ENCODE peak calls at places on chromosomes 13 and 19, in eight cellular contexts. N, G, P, O, E, I, C and F are unnamed samples.

GRCh38 chr13:48977973-48978372 is 2.3 kb downstream of the FNDC3A start:
- DNase-seq in O (no peak), E (no peak), C (no peak), N (no peak), I (no peak), G (no peak), P (no peak), F (no peak)

GRCh38 chr19:55152017-55152416 is 3.0 kb upstream of the TNNT1 start:
- DNase-seq in E (no peak), P (no peak), O (no peak), C (no peak), I (no peak), G (no peak), N (no peak), F (no peak)

GRCh38 chr13:46521921-46522691 is 30.9 kb upstream of the LRCH1 start:
- DNase-seq in C (no peak), I (peak; percentile 16), P (no peak), N (no peak), O (no peak), G (no peak), E (no peak), F (no peak)

GRCh38 chr13:113762538-113762937 is 3.5 kb downstream of the TMEM255B start:
- DNase-seq in N (no peak), G (no peak), I (peak; percentile 3), C (no peak), E (no peak), P (no peak), O (no peak), F (no peak)

GRCh38 chr13:40494513-40494912 is 171.9 kb downstream of the FOXO1 start:
- DNase-seq in N (no peak), C (no peak), P (no peak), G (no peak), I (no peak), O (no peak), E (no peak), F (no peak)

GRCh38 chr13:75745387-75745786 is 109.3 kb downstream of the LMO7 start:
- DNase-seq in C (no peak), O (no peak), I (no peak), G (no peak), N (no peak), P (no peak), E (no peak), F (no peak)

GRCh38 chr19:33197591-33198000 is 3.5 kb downstream of the LRP3 start:
- DNase-seq in G (no peak), N (no peak), E (no peak), I (no peak), P (no peak), C (no peak), O (no peak), F (no peak)

GRCh38 chr13:29749401-29750177 is 100.8 kb downstream of the UBL3 start:
- DNase-seq in P (no peak), G (no peak), O (no peak), E (no peak), N (no peak), I (no peak), C (no peak), F (no peak)

GRCh38 chr13:34044660-34045080 is 226.7 kb downstream of the RFC3 start:
- DNase-seq in N (no peak), I (no peak), G (no peak), E (no peak), O (no peak), C (no peak), P (no peak), F (no peak)

GRCh38 chr19:11535792-11536595 is 2.7 kb upstream of the CNN1 start:
- DNase-seq in I (peak; percentile 88), E (peak; percentile 91), G (peak; percentile 97), N (peak; percentile 95), C (peak; percentile 85), P (peak; percentile 95), O (peak; percentile 93), F (peak; percentile 73)

GRCh38 chr19:33616346-33616745 is 5.4 kb upstream of the CHST8 start:
- DNase-seq in E (no peak), O (no peak), P (no peak), I (no peak), G (no peak), N (no peak), C (no peak), F (no peak)

DNA sequence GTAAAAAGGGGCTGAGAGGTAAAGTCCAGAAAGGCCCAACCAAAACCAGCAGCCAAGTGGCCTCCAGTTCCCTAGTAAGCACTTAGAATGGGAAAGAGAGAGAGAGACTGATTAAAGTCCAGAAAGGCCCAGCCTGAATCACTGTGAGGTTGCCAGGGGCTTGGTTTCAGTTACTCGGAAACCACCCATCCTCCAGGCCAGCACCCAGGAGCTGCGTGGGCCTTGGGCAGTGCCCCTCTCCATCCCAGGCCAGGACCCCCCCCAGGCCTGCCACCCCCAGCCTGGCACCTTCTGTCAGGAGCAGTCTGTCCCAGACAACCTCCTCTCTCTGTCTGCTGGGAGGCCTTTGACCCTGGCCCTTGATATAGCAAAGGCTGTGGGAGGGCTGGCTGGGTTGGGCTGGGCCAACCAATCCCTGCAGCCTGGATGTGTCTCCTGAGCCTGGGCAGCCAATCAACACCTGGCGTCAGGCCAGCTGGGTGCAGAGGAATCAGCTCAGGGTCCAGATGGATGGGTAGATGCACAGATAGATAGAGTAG is at the start of gene CYP4F2:
- DNase-seq in E (peak; percentile 29), G (no peak), P (no peak), I (no peak), C (no peak), N (no peak), O (no peak), F (no peak)
- H3K9me3 ChIP-seq in E (no peaks in the 10 kb centered on the region), G (peaks cover 6% of the 10 kb centered on the region), P (no peaks in the 10 kb centered on the region), I (no peaks in the 10 kb centered on the region), C (no peaks in the 10 kb centered on the region), N (no peaks in the 10 kb centered on the region), O (peaks cover 1% of the 10 kb centered on the region), F (no peaks in the 10 kb centered on the region)

GRCh38 chr19:6888967-6889366 is 1.6 kb downstream of the ADGRE1 start:
- DNase-seq in G (no peak), C (no peak), P (no peak), O (no peak), N (no peak), I (no peak), E (no peak), F (no peak)
- H3K9me3 ChIP-seq in G (no peaks in the 10 kb centered on the region), C (no peaks in the 10 kb centered on the region), P (no peaks in the 10 kb centered on the region), O (peaks cover 2% of the 10 kb centered on the region), N (no peaks in the 10 kb centered on the region), I (peaks cover 15% of the 10 kb centered on the region), E (no peaks in the 10 kb centered on the region), F (no peaks in the 10 kb centered on the region)

DNA sequence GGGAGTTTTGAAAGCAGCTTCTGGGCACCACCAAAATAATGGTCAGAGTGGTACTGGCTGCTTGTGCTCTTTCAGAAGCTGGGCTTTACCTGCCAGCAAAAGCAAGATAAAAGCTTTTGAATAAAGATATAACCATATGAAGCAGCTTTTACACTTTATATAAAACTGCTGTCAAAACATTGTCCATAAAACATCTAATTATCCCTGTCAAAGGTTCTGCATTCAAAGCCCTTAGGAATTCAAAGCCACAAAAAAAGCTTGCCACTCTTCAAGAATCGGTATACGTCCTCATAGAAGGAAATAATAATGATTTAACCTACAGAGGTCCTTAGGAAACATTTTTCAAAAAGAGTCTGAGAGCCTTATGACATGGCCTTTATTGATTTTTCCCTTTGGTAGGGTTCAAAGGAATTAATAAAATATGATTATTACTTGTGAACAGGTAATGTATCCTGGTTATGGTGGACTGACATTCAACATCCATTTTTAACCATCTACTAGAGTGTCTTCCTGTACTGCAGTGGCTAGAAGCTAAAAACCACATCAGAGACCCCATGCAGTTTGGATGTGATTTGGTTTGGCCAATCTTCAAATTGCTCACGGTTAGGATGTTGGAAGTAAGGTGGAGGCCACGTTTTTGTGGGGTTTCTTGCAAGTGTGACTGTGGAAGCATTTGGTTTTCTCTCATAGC is 441.7 kb downstream of the DIAPH3 start:
- DNase-seq in G (no peak), C (no peak), E (no peak), P (no peak), N (no peak), I (no peak), O (no peak), F (no peak)
- H3K9me3 ChIP-seq in G (no peaks in the 10 kb centered on the region), C (no peaks in the 10 kb centered on the region), E (no peaks in the 10 kb centered on the region), P (no peaks in the 10 kb centered on the region), N (no peaks in the 10 kb centered on the region), I (no peaks in the 10 kb centered on the region), O (no peaks in the 10 kb centered on the region), F (no peaks in the 10 kb centered on the region)

GRCh38 chr19:9566729-9567128 is 17.6 kb downstream of the ZNF121 start:
- DNase-seq in N (no peak), I (no peak), O (no peak), P (no peak), E (no peak), C (no peak), G (no peak), F (no peak)
- H3K9me3 ChIP-seq in N (no peaks in the 10 kb centered on the region), I (peaks cover 19% of the 10 kb centered on the region), O (peaks cover 40% of the 10 kb centered on the region), P (peaks cover 94% of the 10 kb centered on the region), E (peaks cover 29% of the 10 kb centered on the region), C (peaks cover 80% of the 10 kb centered on the region), G (peaks cover 76% of the 10 kb centered on the region), F (peaks cover 69% of the 10 kb centered on the region)

GRCh38 chr19:43966079-43966694 is 15.2 kb downstream of the ZNF221 start:
- DNase-seq in P (no peak), I (no peak), C (no peak), G (no peak), E (no peak), O (no peak), N (no peak), F (no peak)
- H3K9me3 ChIP-seq in P (peaks cover 88% of the 10 kb centered on the region), I (peaks cover 45% of the 10 kb centered on the region), C (peaks cover 23% of the 10 kb centered on the region), G (peaks cover 74% of the 10 kb centered on the region), E (peaks cover 4% of the 10 kb centered on the region), O (peaks cover 47% of the 10 kb centered on the region), N (no peaks in the 10 kb centered on the region), F (peaks cover 22% of the 10 kb centered on the region)

GRCh38 chr19:16912780-16913179 is 24.0 kb downstream of the F2RL3 start:
- DNase-seq in G (no peak), E (no peak), N (no peak), I (no peak), O (no peak), C (no peak), P (no peak), F (no peak)

GRCh38 chr19:16917401-16917800 is 28.6 kb downstream of the F2RL3 start:
- DNase-seq in I (no peak), C (no peak), P (no peak), G (no peak), N (no peak), O (no peak), E (no peak), F (no peak)

GRCh38 chr19:16915135-16915534 is 26.3 kb downstream of the F2RL3 start:
- DNase-seq in E (no peak), G (no peak), P (no peak), N (no peak), O (no peak), I (no peak), C (no peak), F (no peak)

GRCh38 chr19:16914421-16914820 is 25.6 kb downstream of the F2RL3 start:
- DNase-seq in E (no peak), I (no peak), O (no peak), G (no peak), C (no peak), P (no peak), N (no peak), F (no peak)

GRCh38 chr19:16915734-16916133 is 26.9 kb downstream of the F2RL3 start:
- DNase-seq in C (no peak), N (no peak), E (no peak), P (no peak), O (no peak), G (no peak), I (no peak), F (no peak)
- H3K9me3 ChIP-seq in C (peaks cover 13% of the 10 kb centered on the region), N (no peaks in the 10 kb centered on the region), E (no peaks in the 10 kb centered on the region), P (peaks cover 6% of the 10 kb centered on the region), O (peaks cover 17% of the 10 kb centered on the region), G (peaks cover 8% of the 10 kb centered on the region), I (peaks cover 26% of the 10 kb centered on the region), F (peaks cover 3% of the 10 kb centered on the region)